ENCODE peak calls at places on chromosomes 11 and 22, in five cellular contexts. R is stimulated activated CD4-positive, alpha-beta T cell treated with anti-CD3 and anti-CD28 coated beads, Interleukin-15, amount 100 ng/mL, for 48 hours; P is GM12892; M is activated CD4-positive, alpha-beta T cell treated with anti-CD3 and anti-CD28 coated beads, Interleukin-2, amount 10 ng/mL, durations not matched to agents 7 days and 5 days; X is skeletal muscle cell. J is an unnamed sample.
A peak's percentile ranks its signal among the peaks of the same experiment; 100 is the strongest.

GRCh38 chr11:130400793-130401483 is 27.5 kb downstream of the ADAMTS8 start:
- DNase-seq in M (no peak), P (no peak), R (no peak), X (peak; percentile 68), J (peak; percentile 87)

GRCh38 chr22:45164217-45165123 is 745 bp downstream of the NUP50 start:
- DNase-seq in M (peak; percentile 35), P (peak; percentile 50), R (no peak), X (no peak), J (no peak)

GRCh38 chr11:93005239-93005638 is 35.8 kb downstream of the MTNR1B start:
- DNase-seq in P (no peak), M (no peak), R (no peak), X (peak; percentile 70), J (peak; percentile 63)

GRCh38 chr11:94400839-94401772 is at the start of gene GPR83:
- DNase-seq in M (no peak), R (no peak), X (no peak), P (no peak), J (peak; percentile 12)

GRCh38 chr22:19056951-19057401 is 65.2 kb downstream of the DGCR2 start:
- DNase-seq in R (no peak), P (no peak), X (no peak), M (no peak), J (no peak)

GRCh38 chr11:45051621-45052020 is 94.8 kb upstream of the PRDM11 start:
- DNase-seq in X (no peak), R (no peak), P (no peak), M (no peak), J (no peak)

GRCh38 chr22:17627961-17628303 is 617 bp downstream of the ATP6V1E1 start:
- DNase-seq in X (no peak), R (no peak), M (no peak), P (no peak), J (no peak)

GRCh38 chr11:783581-784015 is 6.3 kb downstream of the CEND1 start:
- DNase-seq in X (peak; percentile 84), P (no peak), R (no peak), M (peak; percentile 40), J (peak; percentile 96)

GRCh38 chr11:230431-230830 is 5.7 kb downstream of the SIRT3 start:
- DNase-seq in M (no peak), R (no peak), X (no peak), P (no peak), J (no peak)

GRCh38 chr11:67056640-67057409 is at the start of gene RHOD:
- DNase-seq in X (no peak), P (peak; percentile 64), M (peak; percentile 24), R (peak; percentile 27), J (no peak)

GRCh38 chr11:126378763-126379162 is 23.3 kb downstream of the ST3GAL4 start:
- DNase-seq in M (no peak), R (no peak), P (no peak), X (peak; percentile 42), J (peak; percentile 57)

GRCh38 chr22:45163074-45163416 is 680 bp upstream of the NUP50 start:
- DNase-seq in P (peak; percentile 28), X (no peak), R (no peak), M (no peak), J (peak; percentile 54)

GRCh38 chr11:73164803-73165542 is 22.9 kb upstream of the FCHSD2 start:
- DNase-seq in P (no peak), M (no peak), X (no peak), R (no peak), J (no peak)

J was measured in IMR-90.